ENCODE peak calls at places on chromosomes 2 and 18, in ten cellular contexts. A is thyroid gland, W is fibroblast of the aortic adventitia, T is BE2C, P is fibroblast of lung, C is spleen, R is upper lobe of right lung, Z is foreskin fibroblast, X is kidney epithelial cell, F is OCI-LY7. E is an unnamed sample.

GRCh38 chr18:13831864-13832508 is 8.0 kb downstream of the MC5R start:
- DNase-seq in A (no peak), W (no peak), T (no peak), P (no peak), C (no peak), R (no peak), Z (no peak), X (no peak), F (no peak), E (no peak)

GRCh38 chr2:188833331-188833730 is 140.8 kb upstream of the COL3A1 start:
- DNase-seq in A (no peak), W (no peak), T (no peak), P (no peak), C (no peak), R (no peak), Z (no peak), X (no peak), F (no peak), E (no peak)

GRCh38 chr18:50727721-50728470 is 91.9 kb downstream of the MRO start:
- DNase-seq in A (no peak), W (no peak), T (no peak), P (no peak), C (no peak), R (no peak), Z (no peak), X (no peak), F (no peak), E (no peak)

GRCh38 chr2:121133551-121134319 is 151.3 kb downstream of the TFCP2L1 start:
- DNase-seq in A (no peak), W (no peak), T (no peak), P (no peak), C (no peak), R (no peak), Z (no peak), X (no peak), F (no peak), E (no peak)

GRCh38 chr2:107525420-107525819 is 301.3 kb upstream of the RGPD4 start:
- DNase-seq in A (no peak), W (peak), T (no peak), P (peak), C (no peak), R (no peak), Z (no peak), X (no peak), F (no peak), E (no peak)

GRCh38 chr2:101751875-101752619 is 54.5 kb downstream of the MAP4K4 start:
- DNase-seq in A (no peak), W (no peak), T (no peak), P (peak), C (no peak), R (no peak), Z (no peak), X (no peak), F (peak), E (no peak)

GRCh38 chr2:196804381-196804780 is 4.8 kb downstream of the C2orf66 start:
- DNase-seq in A (no peak), W (no peak), T (no peak), P (no peak), C (no peak), R (no peak), Z (no peak), X (no peak), F (no peak), E (no peak)

GRCh38 chr2:175001546-175001945 is 3.6 kb downstream of the CHN1 start:
- DNase-seq in A (no peak), W (no peak), T (no peak), P (no peak), C (no peak), R (no peak), Z (no peak), X (no peak), F (no peak), E (no peak)

GRCh38 chr2:232592687-232593407 is 40.6 kb upstream of the EFHD1 start:
- DNase-seq in A (no peak), W (peak), T (no peak), P (peak), C (no peak), R (no peak), Z (peak), X (peak), F (no peak), E (no peak)

GRCh38 chr2:97969466-97970067 is 26.2 kb downstream of the TMEM131 start:
- DNase-seq in A (no peak), W (peak), T (no peak), P (peak), C (no peak), R (no peak), Z (no peak), X (no peak), F (no peak), E (no peak)

GRCh38 chr2:66446178-66446860 is 11.4 kb downstream of the MEIS1 start:
- DNase-seq in A (no peak), W (peak), T (peak), P (peak), C (no peak), R (no peak), Z (peak), X (no peak), F (no peak), E (no peak)

GRCh38 chr2:233455006-233455405 is 100.7 kb downstream of the DGKD start:
- DNase-seq in A (no peak), W (no peak), T (peak), P (no peak), C (peak), R (peak), Z (no peak), X (no peak), F (no peak), E (no peak)

GRCh38 chr2:168798076-168798887 is 4.2 kb upstream of the NOSTRIN start:
- DNase-seq in A (no peak), W (no peak), T (peak), P (no peak), C (no peak), R (no peak), Z (no peak), X (no peak), F (no peak), E (no peak)

GRCh38 chr2:197760293-197760657 is 24.8 kb downstream of the BOLL start:
- DNase-seq in A (no peak), W (no peak), T (peak), P (no peak), C (no peak), R (no peak), Z (no peak), X (no peak), F (no peak), E (no peak)

GRCh38 chr2:219645631-219646527 is 18.4 kb downstream of the SLC4A3 start:
- DNase-seq in A (no peak), W (peak), T (no peak), P (peak), C (no peak), R (no peak), Z (peak), X (peak), F (no peak), E (no peak)

GRCh38 chr2:109330056-109330455 is 201.1 kb downstream of the SH3RF3 start:
- DNase-seq in A (no peak), W (peak), T (no peak), P (peak), C (no peak), R (no peak), Z (peak), X (no peak), F (no peak), E (no peak)
- TF ChIP-seq CTCF in A (no peak), W (no peak), T (no peak), P (no peak), C (no peak), R (no peak), Z (no peak), X (no peak), F (no peak), E (no peak)

DNA sequence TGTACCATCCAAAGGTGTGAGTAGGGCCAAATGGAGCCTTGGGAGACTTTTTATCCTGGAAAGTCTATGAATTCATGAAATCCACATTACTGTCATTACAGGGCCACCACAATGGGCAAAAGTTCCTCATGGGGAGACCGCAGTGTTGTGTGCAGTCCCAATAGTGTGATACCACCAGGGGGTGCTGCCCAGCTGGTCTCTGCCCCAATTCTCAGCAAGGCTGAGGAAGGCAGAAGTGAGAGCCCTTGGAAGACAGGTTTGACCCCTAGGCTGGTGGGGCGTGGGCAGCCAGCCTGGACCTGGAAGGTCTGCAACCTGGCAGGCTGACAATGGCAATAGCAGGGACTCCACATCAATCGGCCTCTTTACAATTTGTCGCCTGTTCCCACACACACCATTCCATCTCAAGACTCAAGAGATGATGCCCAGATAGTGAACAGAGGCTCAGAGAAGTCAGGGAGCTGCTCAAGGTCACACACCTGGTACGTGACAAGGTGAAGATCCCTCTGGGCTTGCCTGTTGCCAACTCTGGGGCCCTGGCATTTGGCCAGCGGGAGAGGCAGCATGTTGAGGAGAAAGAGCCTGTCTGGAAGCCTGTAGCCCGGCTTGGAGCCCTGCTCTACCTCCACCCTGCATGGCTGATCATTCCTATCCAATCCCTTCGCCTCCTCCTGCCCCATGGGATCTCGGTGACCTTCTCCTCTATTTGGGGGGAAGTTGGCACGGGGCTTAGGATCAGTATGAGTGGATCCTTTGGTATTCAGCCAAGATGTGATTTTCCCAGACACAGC is 3.1 kb upstream of the ATOH8 start:
- DNase-seq in A (peak), W (peak), T (peak), P (peak), C (peak), R (peak), Z (no peak), X (no peak), F (peak), E (peak)
- TF ChIP-seq CTCF in A (peak), W (peak), T (peak), P (peak), C (peak), R (peak), Z (peak), X (peak), F (peak), E (peak)

DNA sequence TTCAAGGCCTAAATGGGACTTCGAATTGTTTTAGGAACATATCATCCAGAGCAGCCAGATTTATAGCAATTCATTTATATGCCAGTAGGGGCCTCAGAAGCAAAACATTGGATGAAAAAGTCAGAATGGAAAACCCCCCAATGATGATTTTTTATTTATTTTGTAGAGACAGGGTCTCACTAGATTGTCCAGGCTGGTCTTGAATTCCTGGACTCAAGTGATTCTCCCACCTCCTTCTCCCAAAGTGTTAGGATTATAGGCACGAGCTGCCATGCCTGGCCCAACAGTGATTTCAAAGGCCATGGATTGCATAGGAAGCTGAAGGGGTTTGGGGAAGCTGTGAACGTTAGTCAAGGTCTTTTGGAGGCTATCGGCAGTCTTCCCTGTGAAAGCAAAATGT is 21.9 kb upstream of the MCFD2 start:
- DNase-seq in A (no peak), W (no peak), T (no peak), P (no peak), C (no peak), R (no peak), Z (no peak), X (no peak), F (no peak), E (no peak)
- TF ChIP-seq CTCF in A (no peak), W (peak), T (peak), P (peak), C (no peak), R (peak), Z (peak), X (peak), F (peak), E (peak)

DNA sequence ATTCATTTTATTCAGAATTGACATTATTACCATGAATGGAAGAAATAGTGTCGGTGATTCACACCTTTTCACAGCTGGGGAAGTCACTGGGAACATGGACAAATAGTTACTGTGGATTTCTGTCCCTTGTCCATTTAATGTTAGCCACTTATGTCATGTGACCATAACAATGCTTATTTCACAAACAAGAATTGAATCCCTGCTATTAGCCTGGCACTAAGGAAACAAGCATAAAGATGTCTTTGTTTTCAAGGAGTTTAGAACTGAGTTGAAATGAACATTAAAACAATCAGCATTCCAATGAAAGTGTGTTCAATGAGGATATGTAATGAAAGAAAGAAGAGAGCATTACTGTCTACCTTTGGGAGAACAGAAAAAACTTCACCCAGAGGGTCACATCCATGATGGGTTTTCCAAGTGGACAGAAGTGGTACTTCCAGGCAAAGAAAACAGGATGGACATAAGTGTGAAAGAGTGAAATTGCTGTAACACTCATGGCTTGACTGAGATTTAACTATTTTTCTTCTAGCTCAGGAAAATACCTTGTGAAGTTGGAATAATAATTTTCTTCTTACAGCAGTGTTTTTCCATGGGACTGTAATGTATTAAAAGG is 324.5 kb upstream of the UBE2E3 start:
- DNase-seq in A (no peak), W (no peak), T (no peak), P (no peak), C (no peak), R (no peak), Z (no peak), X (no peak), F (no peak), E (no peak)
- TF ChIP-seq CTCF in A (no peak), W (peak), T (no peak), P (no peak), C (no peak), R (no peak), Z (no peak), X (no peak), F (no peak), E (peak)

DNA sequence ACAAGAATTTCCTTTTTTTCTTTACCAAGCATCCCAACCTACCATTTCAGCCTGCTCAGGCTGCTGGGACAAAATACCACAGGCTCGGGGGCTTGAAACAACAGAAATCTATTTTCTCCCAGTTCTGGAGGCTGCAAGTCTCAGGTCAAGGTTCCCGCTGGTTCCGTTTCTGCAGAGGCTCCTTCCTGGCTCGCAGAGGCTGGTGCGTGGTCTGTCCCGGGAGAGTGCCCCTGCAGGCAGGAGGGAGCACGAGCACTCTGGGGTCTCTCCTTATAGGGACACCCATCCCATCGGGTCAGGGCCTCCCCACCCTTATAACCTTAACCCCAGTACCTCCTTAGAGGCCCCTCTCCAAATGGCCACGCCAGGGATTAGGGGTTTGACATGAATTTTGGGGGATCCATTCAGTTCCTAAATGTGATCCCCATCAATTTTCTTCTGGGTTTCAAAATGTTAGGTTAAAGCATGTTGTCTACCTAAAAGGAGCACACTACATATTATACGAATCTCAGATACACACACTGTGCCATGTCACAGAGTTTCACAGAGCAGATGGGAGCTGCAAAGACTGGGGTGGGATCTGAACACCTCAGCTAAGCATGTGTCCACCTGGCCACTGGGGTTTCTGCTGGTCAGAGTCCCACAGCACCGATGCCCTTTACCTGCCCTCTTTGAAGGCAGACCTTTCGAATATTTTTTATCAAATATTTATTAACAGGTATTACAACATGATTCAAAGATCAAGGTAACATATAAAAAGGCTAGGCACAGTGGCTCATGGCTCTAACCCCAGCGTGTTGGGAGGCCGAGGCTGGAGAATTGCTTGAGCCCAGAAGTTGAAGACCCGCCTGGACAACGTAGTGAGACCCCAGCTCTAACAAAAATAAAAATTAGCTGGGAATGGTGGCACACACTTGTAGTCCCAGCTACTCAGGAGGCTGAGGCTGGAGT is 17.6 kb upstream of the ADI1 start:
- DNase-seq in A (no peak), W (peak), T (peak), P (peak), C (peak), R (no peak), Z (peak), X (no peak), F (peak), E (no peak)
- TF ChIP-seq CTCF in A (no peak), W (peak), T (peak), P (peak), C (no peak), R (peak), Z (peak), X (peak), F (peak), E (peak)